ENCODE peak calls at places on chromosomes 16 and 17, in seven cellular contexts. C is A549, O is lower lobe of right lung, L is neuronal stem cell, U is IMR-90, G is PC-3, S is foreskin fibroblast. P is an unnamed sample.

GRCh38 chr17:3845361-3845753 is 689 bp downstream of the NCBP3 start:
- DNase-seq in U (no peak), C (peak; percentile 53), O (no peak), G (no peak), S (peak; percentile 49), L (no peak), P (no peak)

GRCh38 chr16:77599793-77600415 is 122.4 kb upstream of the NUDT7 start:
- DNase-seq in S (peak; percentile 51), U (peak; percentile 47), L (no peak), O (no peak), G (peak; percentile 43), C (peak; percentile 54), P (no peak)

GRCh38 chr17:9050801-9051401 is 29.6 kb downstream of the NTN1 start:
- DNase-seq in L (no peak), C (peak; percentile 73), O (no peak), U (no peak), G (peak; percentile 62), S (no peak), P (no peak)

GRCh38 chr16:12758670-12759558 is 44.8 kb downstream of the CPPED1 start:
- DNase-seq in S (no peak), C (no peak), U (no peak), L (no peak), O (no peak), G (no peak), P (no peak)

GRCh38 chr17:78040561-78041400 is 82.3 kb downstream of the TNRC6C start:
- DNase-seq in G (peak; percentile 80), L (no peak), S (peak; percentile 82), O (peak; percentile 76), C (peak; percentile 66), U (peak; percentile 43), P (no peak)

GRCh38 chr17:63718981-63719380 is 19.1 kb upstream of the LIMD2 start:
- DNase-seq in G (no peak), L (no peak), U (no peak), O (no peak), C (no peak), S (no peak), P (no peak)

GRCh38 chr17:81448960-81449359 is 53.7 kb downstream of the BAHCC1 start:
- DNase-seq in G (no peak), U (no peak), C (no peak), L (no peak), S (no peak), O (no peak), P (no peak)

GRCh38 chr17:21678451-21679081 is 13.8 kb upstream of the KCNJ18 start:
- DNase-seq in S (no peak), O (no peak), C (no peak), L (no peak), G (no peak), U (no peak), P (no peak)

GRCh38 chr16:67942510-67943255 is 1.2 kb downstream of the LCAT start:
- DNase-seq in U (no peak), C (no peak), G (no peak), O (no peak), S (no peak), L (no peak), P (no peak)

GRCh38 chr17:39671651-39672521 is 3.6 kb downstream of the PNMT start:
- DNase-seq in L (no peak), C (peak; percentile 82), U (peak; percentile 27), S (peak; percentile 70), O (no peak), G (peak; percentile 25), P (no peak)

GRCh38 chr17:2059125-2059836 is 4.4 kb downstream of the HIC1 start:
- DNase-seq in U (no peak), O (peak; percentile 68), S (no peak), L (no peak), C (no peak), G (no peak), P (no peak)

GRCh38 chr16:79348521-79349306 is 251.8 kb downstream of the MAF start:
- DNase-seq in G (no peak), S (no peak), O (no peak), C (no peak), L (no peak), U (no peak), P (no peak)

GRCh38 chr17:49574283-49574892 is 1.3 kb upstream of the NXPH3 start:
- DNase-seq in L (no peak), G (no peak), S (peak; percentile 32), U (no peak), C (no peak), O (peak; percentile 46), P (no peak)

GRCh38 chr16:67514382-67514828 is 14.2 kb upstream of the RIPOR1 start:
- DNase-seq in S (peak; percentile 90), U (peak; percentile 84), G (peak; percentile 85), O (peak; percentile 88), L (peak; percentile 65), C (peak; percentile 69), P (peak; percentile 48)

GRCh38 chr17:57667461-57667923 is 77.6 kb downstream of the CCDC182 start:
- DNase-seq in L (no peak), C (no peak), U (no peak), S (no peak), G (no peak), O (no peak), P (no peak)

GRCh38 chr17:81651692-81652091 is 4.7 kb downstream of the PDE6G start:
- DNase-seq in S (peak; percentile 96), L (no peak), C (peak; percentile 92), G (peak; percentile 86), O (no peak), U (peak; percentile 93), P (no peak)

GRCh38 chr16:51149721-51150158 is 1.3 kb downstream of the SALL1 start:
- DNase-seq in O (no peak), C (no peak), S (no peak), G (no peak), U (no peak), L (no peak), P (no peak)
- H3K4me3 ChIP-seq in O (no peak overlapping the region), C (no peak overlapping the region), S (peak overlapping the region; percentile 75), G (no peak overlapping the region), U (peak overlapping the region; percentile 89), L (peak overlapping the region; percentile 90), P (no peak overlapping the region)

DNA sequence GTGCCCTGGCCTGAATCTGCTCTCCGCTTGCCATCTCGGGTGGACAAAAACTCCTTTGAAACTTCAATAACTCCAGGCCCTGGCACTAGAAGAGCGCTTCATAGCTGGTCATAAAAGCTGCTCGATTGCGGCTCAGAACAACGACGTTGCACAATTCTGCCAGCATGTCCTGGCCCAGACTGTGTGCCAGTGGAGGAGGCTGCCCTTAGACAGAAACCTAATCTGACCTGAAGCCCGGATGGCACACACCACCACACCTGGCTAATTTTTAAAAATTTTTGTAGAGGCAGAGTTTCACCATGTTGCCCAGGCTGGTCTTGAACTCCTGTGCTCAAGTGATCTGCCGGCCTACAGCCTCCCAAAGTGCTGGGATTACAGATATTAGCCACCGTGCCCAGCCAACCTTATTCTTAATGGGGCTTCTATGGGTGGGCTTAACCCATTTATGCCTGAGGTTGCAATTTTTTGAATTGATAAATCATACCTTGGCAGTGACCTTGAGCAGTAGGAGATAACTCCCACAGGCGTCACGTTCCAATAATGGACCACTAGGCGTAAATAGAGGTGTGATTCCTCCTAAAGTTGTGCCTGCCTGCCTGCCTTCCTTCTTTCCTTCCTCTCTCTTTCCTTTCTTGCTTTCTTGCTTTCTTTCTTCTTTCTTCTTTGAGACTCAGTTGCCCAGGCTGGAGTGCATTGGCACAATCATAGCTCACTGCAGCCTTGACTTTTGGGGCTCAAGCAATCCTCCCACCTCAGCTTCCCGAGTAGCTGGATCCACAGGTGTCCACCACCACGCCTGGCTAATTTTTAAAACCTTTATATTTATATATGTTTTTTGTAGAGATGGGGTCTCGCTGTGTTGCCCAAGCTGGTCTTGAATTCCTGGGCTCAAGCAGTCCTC is 1.1 kb upstream of the PPL start:
- DNase-seq in L (no peak), S (no peak), O (peak; percentile 70), G (no peak), U (no peak), C (no peak), P (no peak)
- H3K4me3 ChIP-seq in L (no peak overlapping the region), S (no peak overlapping the region), O (peak overlapping the region; percentile 71), G (peak overlapping the region; percentile 46), U (no peak overlapping the region), C (no peak overlapping the region), P (peak overlapping the region; percentile 43)

GRCh38 chr16:63201851-63202250 is 1165.6 kb upstream of the CDH8 start:
- DNase-seq in O (no peak), U (no peak), G (no peak), S (no peak), C (no peak), L (no peak), P (no peak)
- H3K4me3 ChIP-seq in O (no peak overlapping the region), U (no peak overlapping the region), G (no peak overlapping the region), S (no peak overlapping the region), C (no peak overlapping the region), L (no peak overlapping the region), P (no peak overlapping the region)

DNA sequence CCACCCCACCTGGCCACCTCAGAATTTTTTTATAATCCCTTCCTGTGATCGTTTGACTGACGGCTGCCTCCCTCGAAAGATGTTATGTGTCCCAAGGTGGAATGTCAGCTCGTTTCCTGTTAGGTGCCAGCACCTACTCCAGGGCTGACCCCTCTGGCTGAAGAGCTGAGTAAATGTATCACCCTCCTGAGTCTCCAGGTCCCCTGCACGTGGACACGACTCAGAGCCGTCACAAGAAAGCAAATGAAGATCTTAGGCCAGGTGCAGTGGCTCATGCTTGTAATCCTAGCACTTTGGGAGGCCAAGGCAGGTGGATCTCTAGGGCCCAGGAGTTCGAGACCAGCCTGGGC is 273.2 kb downstream of the C16orf95 start:
- DNase-seq in S (no peak), C (no peak), L (no peak), G (peak; percentile 37), O (no peak), U (peak; percentile 18), P (no peak)
- H3K4me3 ChIP-seq in S (no peak overlapping the region), C (no peak overlapping the region), L (no peak overlapping the region), G (no peak overlapping the region), O (no peak overlapping the region), U (no peak overlapping the region), P (no peak overlapping the region)

GRCh38 chr16:27314986-27315332 is 1.2 kb downstream of the IL4R start:
- DNase-seq in U (no peak), O (no peak), L (no peak), C (no peak), S (no peak), G (no peak), P (no peak)

GRCh38 chr16:27317738-27318398 is 4.1 kb downstream of the IL4R start:
- DNase-seq in S (no peak), C (no peak), U (no peak), O (no peak), L (no peak), G (no peak), P (no peak)

GRCh38 chr16:27315333-27316037 is 1.7 kb downstream of the IL4R start:
- DNase-seq in S (peak; percentile 85), O (peak; percentile 65), L (no peak), C (peak; percentile 58), U (peak; percentile 65), G (peak; percentile 91), P (no peak)

GRCh38 chr16:27317320-27317719 is 3.5 kb downstream of the IL4R start:
- DNase-seq in U (no peak), L (no peak), O (no peak), S (no peak), G (no peak), C (no peak), P (no peak)

DNA sequence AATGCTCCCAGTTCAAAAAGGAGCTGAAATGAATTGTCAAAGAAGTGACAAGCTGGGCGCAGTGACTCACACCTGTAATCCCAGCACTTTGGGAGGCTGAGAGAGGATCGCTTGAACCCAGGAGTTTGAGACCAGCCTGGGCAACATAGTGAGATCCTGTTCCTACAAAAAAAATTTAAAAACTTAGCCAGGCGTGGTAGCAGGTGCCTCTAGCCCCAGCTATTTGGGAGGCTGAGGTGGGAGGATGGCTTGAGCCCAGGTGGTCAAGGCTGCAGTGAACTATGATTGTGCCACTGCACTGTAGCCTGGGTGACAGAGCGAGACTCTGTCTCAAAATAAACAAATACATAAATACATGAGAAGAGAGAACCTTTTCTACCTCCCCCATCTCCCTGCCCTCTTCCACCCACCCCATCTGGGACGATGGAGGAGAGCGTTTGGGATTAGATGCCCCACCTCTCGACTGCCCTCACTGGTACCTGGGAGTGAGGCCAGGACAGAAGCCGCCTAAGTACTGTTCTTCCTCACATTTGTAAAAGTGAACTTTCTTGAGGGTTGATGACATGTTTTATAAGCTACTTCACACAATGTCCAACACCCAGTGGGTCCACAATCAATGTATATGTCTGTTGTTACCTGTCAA is 2.4 kb downstream of the IL4R start:
- DNase-seq in S (no peak), U (no peak), G (no peak), L (no peak), C (no peak), O (no peak), P (no peak)
- H3K4me3 ChIP-seq in S (no peak overlapping the region), U (peak overlapping the region; percentile 74), G (peak overlapping the region; percentile 26), L (no peak overlapping the region), C (no peak overlapping the region), O (peak overlapping the region; percentile 97), P (no peak overlapping the region)

P was measured in Panc1.